ENCODE peak calls at places on chromosome 16, in seven cellular contexts. One of them, this sample, is unnamed.

GRCh38 chr16:75263963-75264445 is 12.6 kb upstream of the BCAR1 start:
- DNase-seq in choroid plexus epithelial cell: no peak
- DNase-seq in right lobe of liver: peak
- DNase-seq in cardiac fibroblast: peak
- DNase-seq in BJ: no peak
- DNase-seq in heart right ventricle: peak
- DNase-seq in AG09309: no peak
- DNase-seq in this sample: no peak

GRCh38 chr16:6629110-6629509 is 703.5 kb upstream of the RBFOX1 start:
- DNase-seq in choroid plexus epithelial cell: no peak
- DNase-seq in cardiac fibroblast: no peak
- DNase-seq in AG09309: no peak
- DNase-seq in heart right ventricle: no peak
- DNase-seq in right lobe of liver: no peak
- DNase-seq in BJ: no peak
- DNase-seq in this sample: no peak

GRCh38 chr16:2432801-2433505 is 3.7 kb downstream of the CCNF start:
- DNase-seq in heart right ventricle: no peak
- DNase-seq in right lobe of liver: no peak
- DNase-seq in AG09309: no peak
- DNase-seq in choroid plexus epithelial cell: no peak
- DNase-seq in cardiac fibroblast: no peak
- DNase-seq in BJ: no peak
- DNase-seq in this sample: no peak

GRCh38 chr16:4401094-4401501 is 15.3 kb downstream of the CORO7 start:
- DNase-seq in cardiac fibroblast: no peak
- DNase-seq in AG09309: no peak
- DNase-seq in heart right ventricle: no peak
- DNase-seq in choroid plexus epithelial cell: no peak
- DNase-seq in BJ: no peak
- DNase-seq in right lobe of liver: no peak
- DNase-seq in this sample: no peak

GRCh38 chr16:81996664-81997529 is 14.4 kb downstream of the SDR42E1 start:
- DNase-seq in BJ: peak
- DNase-seq in choroid plexus epithelial cell: peak
- DNase-seq in AG09309: peak
- DNase-seq in cardiac fibroblast: peak
- DNase-seq in heart right ventricle: no peak
- DNase-seq in right lobe of liver: no peak
- DNase-seq in this sample: no peak

GRCh38 chr16:17408955-17409441 is 61.8 kb downstream of the XYLT1 start:
- DNase-seq in AG09309: no peak
- DNase-seq in choroid plexus epithelial cell: no peak
- DNase-seq in right lobe of liver: no peak
- DNase-seq in heart right ventricle: no peak
- DNase-seq in BJ: no peak
- DNase-seq in cardiac fibroblast: no peak
- DNase-seq in this sample: no peak

GRCh38 chr16:79949417-79949816 is 348.9 kb upstream of the MAF start:
- DNase-seq in choroid plexus epithelial cell: no peak
- DNase-seq in right lobe of liver: no peak
- DNase-seq in BJ: no peak
- DNase-seq in heart right ventricle: no peak
- DNase-seq in cardiac fibroblast: no peak
- DNase-seq in AG09309: no peak
- DNase-seq in this sample: no peak

GRCh38 chr16:19044781-19045180 is 22.6 kb upstream of the COQ7 start:
- DNase-seq in choroid plexus epithelial cell: no peak
- DNase-seq in right lobe of liver: no peak
- DNase-seq in BJ: no peak
- DNase-seq in AG09309: no peak
- DNase-seq in heart right ventricle: no peak
- DNase-seq in cardiac fibroblast: no peak
- DNase-seq in this sample: no peak

GRCh38 chr16:90022209-90023077 is 3.2 kb upstream of the DBNDD1 start:
- DNase-seq in AG09309: peak
- DNase-seq in choroid plexus epithelial cell: peak
- DNase-seq in BJ: peak
- DNase-seq in cardiac fibroblast: peak
- DNase-seq in heart right ventricle: peak
- DNase-seq in right lobe of liver: peak
- DNase-seq in this sample: no peak

GRCh38 chr16:4117250-4117578 is 972 bp upstream of the ADCY9 start:
- DNase-seq in BJ: no peak
- DNase-seq in right lobe of liver: no peak
- DNase-seq in cardiac fibroblast: no peak
- DNase-seq in heart right ventricle: no peak
- DNase-seq in choroid plexus epithelial cell: no peak
- DNase-seq in AG09309: no peak
- DNase-seq in this sample: no peak

DNA sequence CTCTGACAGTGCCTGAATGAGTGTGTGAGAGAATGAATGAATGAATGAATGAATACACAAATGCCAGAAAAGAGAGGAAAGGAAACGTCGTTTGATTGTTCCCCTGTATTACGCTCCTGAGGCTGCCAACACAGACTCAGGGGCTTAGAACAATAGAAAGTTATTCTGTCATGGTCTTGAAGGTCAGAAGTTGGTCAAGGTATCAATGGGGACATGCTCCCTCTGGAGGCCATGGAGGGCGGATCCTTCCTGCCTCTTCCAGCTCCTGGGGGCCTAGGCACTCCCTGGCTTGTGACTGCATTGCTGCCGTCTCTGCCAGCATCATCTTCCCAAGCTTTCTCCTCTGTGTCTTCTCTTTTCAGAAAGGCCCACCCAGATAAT is 1.5 kb upstream of the SLC38A8 start:
- DNase-seq in choroid plexus epithelial cell: peak
- DNase-seq in heart right ventricle: no peak
- DNase-seq in cardiac fibroblast: peak
- DNase-seq in BJ: no peak
- DNase-seq in right lobe of liver: no peak
- DNase-seq in AG09309: no peak
- DNase-seq in this sample: no peak
- TF ChIP-seq CTCF in choroid plexus epithelial cell: peak
- TF ChIP-seq CTCF in heart right ventricle: peak
- TF ChIP-seq CTCF in cardiac fibroblast: peak
- TF ChIP-seq CTCF in BJ: peak
- TF ChIP-seq CTCF in right lobe of liver: peak
- TF ChIP-seq CTCF in AG09309: peak
- TF ChIP-seq CTCF in this sample: peak

GRCh38 chr16:87464691-87465300 is 28.0 kb downstream of the ZCCHC14 start:
- DNase-seq in AG09309: peak
- DNase-seq in heart right ventricle: peak
- DNase-seq in cardiac fibroblast: peak
- DNase-seq in choroid plexus epithelial cell: peak
- DNase-seq in BJ: peak
- DNase-seq in right lobe of liver: peak
- DNase-seq in this sample: peak

GRCh38 chr16:87465306-87465705 is 27.5 kb downstream of the ZCCHC14 start:
- DNase-seq in AG09309: peak
- DNase-seq in right lobe of liver: peak
- DNase-seq in heart right ventricle: peak
- DNase-seq in choroid plexus epithelial cell: peak
- DNase-seq in cardiac fibroblast: peak
- DNase-seq in BJ: peak
- DNase-seq in this sample: peak

GRCh38 chr16:87466975-87467501 is 25.8 kb downstream of the ZCCHC14 start:
- DNase-seq in BJ: no peak
- DNase-seq in choroid plexus epithelial cell: no peak
- DNase-seq in AG09309: no peak
- DNase-seq in heart right ventricle: no peak
- DNase-seq in right lobe of liver: no peak
- DNase-seq in cardiac fibroblast: no peak
- DNase-seq in this sample: no peak

GRCh38 chr16:87461466-87461975 is 31.3 kb downstream of the ZCCHC14 start:
- DNase-seq in right lobe of liver: peak
- DNase-seq in AG09309: no peak
- DNase-seq in cardiac fibroblast: peak
- DNase-seq in BJ: no peak
- DNase-seq in heart right ventricle: peak
- DNase-seq in choroid plexus epithelial cell: peak
- DNase-seq in this sample: no peak

DNA sequence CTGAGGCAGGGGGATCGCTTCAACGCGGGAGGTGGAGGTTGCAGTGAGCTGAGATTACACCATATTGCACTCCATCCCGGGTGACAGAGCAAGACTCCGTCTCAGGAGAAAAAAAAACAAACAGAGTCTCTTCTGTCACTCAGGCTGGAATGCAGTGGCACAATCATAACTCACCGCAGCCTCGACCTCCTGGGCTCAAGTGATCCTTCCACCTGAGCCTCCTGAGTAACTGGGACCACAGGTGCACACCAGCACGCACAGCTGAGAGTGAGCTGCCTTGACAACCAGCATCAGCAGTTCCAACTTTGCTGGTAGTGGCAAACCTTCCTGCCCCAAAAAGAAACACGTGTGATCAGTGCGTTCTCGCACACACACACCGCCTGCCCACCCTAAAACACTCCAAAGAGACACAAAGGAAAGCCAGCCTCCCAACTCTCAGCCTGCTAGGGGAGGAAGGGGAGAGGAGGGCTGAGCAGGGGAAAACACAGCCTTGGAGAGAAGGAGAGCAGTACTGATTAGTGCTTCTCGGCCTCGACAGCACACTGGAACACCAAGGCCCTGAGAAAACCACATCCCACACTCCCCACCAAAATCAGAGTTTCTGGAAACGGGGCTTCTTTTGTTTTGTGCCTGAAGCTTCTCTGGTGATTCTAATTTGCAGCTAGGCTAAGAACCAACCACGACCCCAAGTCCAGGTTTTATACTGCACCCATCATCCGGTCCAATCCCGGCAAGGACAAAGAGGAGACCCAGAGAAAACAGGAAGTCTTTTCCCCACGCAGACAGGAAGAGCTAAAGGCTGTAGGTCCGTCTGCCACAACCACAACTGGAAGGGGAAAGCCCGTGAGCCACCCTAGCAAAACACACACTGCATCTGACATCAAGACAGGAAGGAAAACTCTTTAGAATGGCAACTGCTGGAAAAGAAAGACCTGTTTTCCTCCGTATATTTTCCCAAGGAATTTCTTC is 28.8 kb downstream of the ZCCHC14 start:
- DNase-seq in choroid plexus epithelial cell: peak
- DNase-seq in right lobe of liver: no peak
- DNase-seq in heart right ventricle: no peak
- DNase-seq in BJ: no peak
- DNase-seq in AG09309: peak
- DNase-seq in cardiac fibroblast: peak
- DNase-seq in this sample: no peak
- H3K4me3 ChIP-seq in choroid plexus epithelial cell: peak
- H3K4me3 ChIP-seq in right lobe of liver: no peak
- H3K4me3 ChIP-seq in heart right ventricle: peak
- H3K4me3 ChIP-seq in BJ: no peak
- H3K4me3 ChIP-seq in AG09309: peak
- H3K4me3 ChIP-seq in cardiac fibroblast: peak
- H3K4me3 ChIP-seq in this sample: peak

DNA sequence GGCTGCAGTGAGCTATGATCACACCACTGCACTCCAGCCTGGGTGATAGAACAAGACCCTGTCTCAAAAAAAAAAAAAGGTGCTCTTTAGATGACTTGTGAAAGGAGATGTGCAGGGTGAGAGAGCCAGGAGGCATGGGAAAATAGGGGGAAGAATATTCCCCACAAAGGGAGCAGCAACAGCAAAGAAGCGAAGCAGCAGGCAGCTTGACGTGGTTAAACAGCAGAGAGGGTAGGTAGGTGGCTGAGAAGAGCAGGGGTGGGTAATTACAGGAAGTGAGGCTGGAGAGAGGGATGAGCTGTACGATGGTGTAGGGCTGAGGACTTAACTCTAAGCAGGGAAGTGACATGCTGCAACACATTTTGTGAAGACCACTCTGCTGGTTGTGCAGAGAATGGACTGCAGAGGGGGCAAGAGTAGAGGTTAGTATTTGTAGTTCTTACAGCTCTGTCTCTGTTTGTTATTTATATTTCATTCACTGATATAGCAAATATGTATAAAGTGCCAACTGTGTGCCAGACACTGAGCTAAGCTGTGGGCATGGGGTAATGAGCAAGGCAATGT is 1.6 kb downstream of the HEATR3 start:
- DNase-seq in cardiac fibroblast: peak
- DNase-seq in BJ: no peak
- DNase-seq in right lobe of liver: no peak
- DNase-seq in AG09309: peak
- DNase-seq in heart right ventricle: no peak
- DNase-seq in choroid plexus epithelial cell: peak
- DNase-seq in this sample: no peak
- TF ChIP-seq CTCF in cardiac fibroblast: peak
- TF ChIP-seq CTCF in BJ: peak
- TF ChIP-seq CTCF in right lobe of liver: peak
- TF ChIP-seq CTCF in AG09309: peak
- TF ChIP-seq CTCF in heart right ventricle: peak
- TF ChIP-seq CTCF in choroid plexus epithelial cell: peak
- TF ChIP-seq CTCF in this sample: peak

GRCh38 chr16:72789465-72789864 is 258.5 kb downstream of the ZFHX3 start:
- DNase-seq in heart right ventricle: no peak
- DNase-seq in cardiac fibroblast: no peak
- DNase-seq in right lobe of liver: no peak
- DNase-seq in choroid plexus epithelial cell: no peak
- DNase-seq in AG09309: no peak
- DNase-seq in BJ: no peak
- DNase-seq in this sample: no peak

GRCh38 chr16:72787519-72788268 is 260.2 kb downstream of the ZFHX3 start:
- DNase-seq in heart right ventricle: peak
- DNase-seq in right lobe of liver: peak
- DNase-seq in AG09309: peak
- DNase-seq in BJ: peak
- DNase-seq in cardiac fibroblast: peak
- DNase-seq in choroid plexus epithelial cell: peak
- DNase-seq in this sample: peak

GRCh38 chr16:72787130-72787518 is 260.8 kb downstream of the ZFHX3 start:
- DNase-seq in AG09309: no peak
- DNase-seq in BJ: no peak
- DNase-seq in heart right ventricle: no peak
- DNase-seq in cardiac fibroblast: no peak
- DNase-seq in choroid plexus epithelial cell: no peak
- DNase-seq in right lobe of liver: no peak
- DNase-seq in this sample: no peak

GRCh38 chr16:72789921-72790320 is 258.0 kb downstream of the ZFHX3 start:
- DNase-seq in cardiac fibroblast: no peak
- DNase-seq in choroid plexus epithelial cell: no peak
- DNase-seq in BJ: no peak
- DNase-seq in AG09309: no peak
- DNase-seq in right lobe of liver: no peak
- DNase-seq in heart right ventricle: no peak
- DNase-seq in this sample: no peak

GRCh38 chr16:72788269-72788809 is 259.6 kb downstream of the ZFHX3 start:
- DNase-seq in choroid plexus epithelial cell: no peak
- DNase-seq in AG09309: no peak
- DNase-seq in right lobe of liver: no peak
- DNase-seq in BJ: no peak
- DNase-seq in heart right ventricle: no peak
- DNase-seq in cardiac fibroblast: no peak
- DNase-seq in this sample: no peak
- H3K4me3 ChIP-seq in choroid plexus epithelial cell: peak
- H3K4me3 ChIP-seq in AG09309: peak
- H3K4me3 ChIP-seq in right lobe of liver: no peak
- H3K4me3 ChIP-seq in BJ: no peak
- H3K4me3 ChIP-seq in heart right ventricle: peak
- H3K4me3 ChIP-seq in cardiac fibroblast: no peak
- H3K4me3 ChIP-seq in this sample: peak